ENCODE peak calls at places on chromosomes 3 and 15, in seven cellular contexts. Z is neural crest cell, G is upper lobe of right lung, M is left ventricle myocardium inferior, W is Panc1, P is K562, C is astrocyte of the spinal cord. O is an unnamed sample.

GRCh38 chr3:87318609-87319008 is 42.2 kb upstream of the POU1F1 start:
- DNase-seq in Z (no peak), G (no peak), M (no peak), W (no peak), P (no peak), C (no peak), O (no peak)

GRCh38 chr3:195028877-195029606 is 241.9 kb downstream of the XXYLT1 start:
- DNase-seq in Z (no peak), G (peak; percentile 5), M (peak; percentile 42), W (no peak), P (no peak), C (no peak), O (no peak)

GRCh38 chr3:65439641-65440040 is 599.1 kb downstream of the MAGI1 start:
- DNase-seq in Z (peak; percentile 59), G (no peak), M (peak; percentile 35), W (no peak), P (peak; percentile 36), C (peak; percentile 64), O (peak; percentile 36)

GRCh38 chr3:59514865-59515482 is 465.1 kb upstream of the CFAP20DC start:
- DNase-seq in Z (no peak), G (no peak), M (no peak), W (no peak), P (no peak), C (no peak), O (no peak)

GRCh38 chr15:38991126-38991525 is 426.5 kb upstream of the RASGRP1 start:
- DNase-seq in Z (no peak), G (no peak), M (no peak), W (peak; percentile 4), P (no peak), C (peak; percentile 51), O (no peak)

GRCh38 chr3:195095035-195095703 is 175.8 kb downstream of the XXYLT1 start:
- DNase-seq in Z (no peak), G (peak; percentile 58), M (peak; percentile 8), W (no peak), P (no peak), C (no peak), O (no peak)

GRCh38 chr15:31171731-31172130 is 70.2 kb upstream of the TRPM1 start:
- DNase-seq in Z (no peak), G (no peak), M (no peak), W (no peak), P (no peak), C (no peak), O (no peak)

GRCh38 chr3:27720029-27720518 is 2.0 kb downstream of the EOMES start:
- DNase-seq in Z (no peak), G (no peak), M (no peak), W (no peak), P (no peak), C (no peak), O (no peak)

GRCh38 chr3:42839616-42840015 is 30.4 kb downstream of the ACKR2 start:
- DNase-seq in Z (peak; percentile 35), G (no peak), M (no peak), W (peak; percentile 58), P (peak; percentile 77), C (peak; percentile 69), O (peak; percentile 49)

GRCh38 chr3:195543642-195544536 is 764 bp upstream of the PPP1R2 start:
- DNase-seq in Z (no peak), G (no peak), M (no peak), W (no peak), P (peak; percentile 35), C (peak; percentile 16), O (no peak)

GRCh38 chr3:125079675-125080045 is 23.9 kb upstream of the HEG1 start:
- DNase-seq in Z (no peak), G (no peak), M (no peak), W (no peak), P (no peak), C (peak; percentile 19), O (no peak)

GRCh38 chr15:96390986-96391385 is 60.5 kb downstream of the NR2F2 start:
- DNase-seq in Z (no peak), G (no peak), M (no peak), W (no peak), P (no peak), C (no peak), O (no peak)

GRCh38 chr3:119508172-119508845 is 10.0 kb downstream of the TIMMDC1 start:
- DNase-seq in Z (no peak), G (no peak), M (no peak), W (no peak), P (peak; percentile 7), C (no peak), O (no peak)

GRCh38 chr15:70160267-70160666 is 62.5 kb upstream of the TLE3 start:
- DNase-seq in Z (no peak), G (peak; percentile 15), M (no peak), W (peak; percentile 35), P (no peak), C (no peak), O (no peak)

GRCh38 chr3:99114565-99115291 is 213.2 kb upstream of the DCBLD2 start:
- DNase-seq in Z (no peak), G (no peak), M (no peak), W (no peak), P (no peak), C (peak; percentile 61), O (no peak)

GRCh38 chr3:41118461-41119385 is 80.6 kb upstream of the CTNNB1 start:
- DNase-seq in Z (no peak), G (no peak), M (no peak), W (no peak), P (no peak), C (no peak), O (peak; percentile 72)

GRCh38 chr3:9727041-9727595 is 4.4 kb upstream of the BRPF1 start:
- DNase-seq in Z (no peak), G (no peak), M (no peak), W (no peak), P (peak; percentile 76), C (no peak), O (no peak)

GRCh38 chr15:60184579-60184978 is 180.5 kb downstream of the FOXB1 start:
- DNase-seq in Z (no peak), G (no peak), M (no peak), W (no peak), P (no peak), C (peak; percentile 43), O (no peak)

GRCh38 chr15:66195621-66196230 is 57.8 kb downstream of the MEGF11 start:
- DNase-seq in Z (no peak), G (no peak), M (no peak), W (no peak), P (no peak), C (no peak), O (no peak)

GRCh38 chr15:85462029-85462428 is 81.6 kb downstream of the AKAP13 start:
- DNase-seq in Z (no peak), G (no peak), M (no peak), W (no peak), P (no peak), C (no peak), O (no peak)

GRCh38 chr3:45465192-45465591 is 76.8 kb downstream of the LARS2 start:
- DNase-seq in Z (no peak), G (no peak), M (no peak), W (no peak), P (no peak), C (no peak), O (no peak)

GRCh38 chr3:67017211-67017610 is 19.1 kb downstream of the KBTBD8 start:
- DNase-seq in Z (no peak), G (no peak), M (no peak), W (no peak), P (peak; percentile 62), C (no peak), O (no peak)

GRCh38 chr15:80174017-80174746 is 21.4 kb downstream of the FAH start:
- DNase-seq in Z (no peak), G (no peak), M (no peak), W (no peak), P (no peak), C (peak; percentile 69), O (no peak)

GRCh38 chr3:163939926-163940325 is 1138.4 kb downstream of the SI start:
- DNase-seq in Z (no peak), G (no peak), M (no peak), W (no peak), P (no peak), C (peak; percentile 57), O (no peak)
- TF ChIP-seq CTCF in Z (peak; percentile 19), G (no peak), M (no peak), W (no peak), P (no peak), C (peak; percentile 32), O (no peak)

DNA sequence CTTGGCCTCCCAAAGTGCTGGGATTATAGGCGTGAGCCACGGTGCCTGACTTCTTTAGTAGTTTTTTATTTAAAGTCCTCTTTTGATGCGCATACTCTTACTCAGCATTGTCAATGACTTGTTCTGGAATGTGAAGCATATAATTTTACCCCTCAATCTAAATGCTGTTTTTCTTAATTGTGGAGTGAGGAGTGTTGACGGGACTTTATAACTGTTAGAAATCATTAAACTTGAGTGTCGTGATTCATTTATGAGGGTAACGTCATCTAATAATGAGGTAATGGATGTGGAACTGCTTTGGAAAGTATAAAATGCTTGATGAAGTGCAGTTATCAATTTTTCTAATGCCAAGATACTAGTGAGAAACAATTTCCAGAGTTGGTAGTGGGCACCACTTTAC is 48.3 kb downstream of the PLS1 start:
- DNase-seq in Z (no peak), G (no peak), M (no peak), W (no peak), P (no peak), C (no peak), O (no peak)
- TF ChIP-seq CTCF in Z (no peak), G (no peak), M (no peak), W (no peak), P (no peak), C (no peak), O (no peak)

DNA sequence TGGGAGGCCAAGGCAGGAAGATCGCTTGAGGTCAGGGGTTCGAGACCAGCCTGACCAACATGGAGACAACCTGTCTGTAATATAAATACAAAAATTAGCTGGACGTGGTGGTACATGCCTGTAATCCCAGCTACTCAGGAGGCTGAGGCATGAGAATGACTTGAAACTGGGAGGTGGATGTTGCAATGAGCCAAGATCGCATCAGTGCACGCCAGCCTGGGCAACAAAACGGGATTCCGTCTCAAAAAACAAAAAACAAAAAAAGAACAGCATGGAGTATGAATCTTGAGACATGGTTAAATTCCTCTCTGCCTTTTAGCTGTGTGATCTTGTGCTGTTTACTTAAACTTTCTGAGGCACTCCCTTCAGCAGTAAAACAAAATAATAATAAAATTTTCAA is 244.9 kb downstream of the FGF12 start:
- DNase-seq in Z (no peak), G (no peak), M (no peak), W (no peak), P (no peak), C (no peak), O (no peak)
- TF ChIP-seq CTCF in Z (no peak), G (no peak), M (no peak), W (no peak), P (no peak), C (no peak), O (no peak)

GRCh38 chr3:111277226-111277625 is 205.6 kb downstream of the NECTIN3 start:
- DNase-seq in Z (no peak), G (no peak), M (no peak), W (no peak), P (no peak), C (peak; percentile 65), O (no peak)
- TF ChIP-seq CTCF in Z (no peak), G (no peak), M (no peak), W (no peak), P (no peak), C (peak; percentile 51), O (no peak)

GRCh38 chr15:98805434-98806274 is 157.3 kb downstream of the IGF1R start:
- DNase-seq in Z (no peak), G (no peak), M (no peak), W (no peak), P (no peak), C (no peak), O (no peak)
- TF ChIP-seq CTCF in Z (peak; percentile 44), G (no peak), M (peak; percentile 29), W (peak; percentile 52), P (no peak), C (peak; percentile 18), O (peak; percentile 27)

GRCh38 chr15:100131321-100132224 is 210.2 kb downstream of the ADAMTS17 start:
- DNase-seq in Z (peak; percentile 23), G (no peak), M (peak; percentile 68), W (no peak), P (peak; percentile 78), C (peak; percentile 25), O (no peak)
- TF ChIP-seq CTCF in Z (peak; percentile 30), G (peak; percentile 47), M (peak; percentile 70), W (peak; percentile 82), P (peak; percentile 72), C (peak; percentile 47), O (peak; percentile 27)